ENCODE peak calls at places on chromosomes 11 and 22, in ten cellular contexts. O, N, I, W, C, R, A, X, M and T are unnamed samples.
A peak's percentile ranks its signal among the peaks of the same experiment; 100 is the strongest.

GRCh38 chr11:44147751-44148150 is 52.3 kb downstream of the EXT2 start:
- DNase-seq in O (no peak), N (no peak), I (no peak), W (no peak), C (no peak), R (no peak), A (no peak), X (no peak), M (no peak), T (no peak)

GRCh38 chr11:26011474-26011873 is 320.5 kb upstream of the ANO3 start:
- DNase-seq in O (no peak), N (no peak), I (peak; percentile 13), W (no peak), C (no peak), R (no peak), A (no peak), X (no peak), M (no peak), T (no peak)

GRCh38 chr11:111348147-111348546 is 30.9 kb downstream of the POU2AF1 start:
- DNase-seq in O (no peak), N (no peak), I (no peak), W (no peak), C (no peak), R (no peak), A (no peak), X (no peak), M (no peak), T (no peak)

GRCh38 chr11:1222491-1223345 is at the start of gene MUC5B:
- DNase-seq in O (no peak), N (no peak), I (no peak), W (no peak), C (no peak), R (peak; percentile 30), A (no peak), X (peak; percentile 39), M (peak; percentile 58), T (no peak)

GRCh38 chr11:68048681-68049508 is 10.1 kb downstream of the TCIRG1 start:
- DNase-seq in O (no peak), N (no peak), I (no peak), W (no peak), C (no peak), R (no peak), A (no peak), X (no peak), M (peak; percentile 56), T (no peak)

GRCh38 chr11:117295438-117296137 is 4.4 kb downstream of the BACE1-AS start:
- DNase-seq in O (peak; percentile 95), N (no peak), I (no peak), W (no peak), C (no peak), R (no peak), A (no peak), X (peak; percentile 17), M (no peak), T (no peak)

GRCh38 chr11:46347637-46348311 is 511 bp downstream of the DGKZ start:
- DNase-seq in O (no peak), N (no peak), I (peak; percentile 20), W (no peak), C (no peak), R (no peak), A (no peak), X (peak; percentile 64), M (peak; percentile 79), T (no peak)

GRCh38 chr11:126997196-126997595 is 3.4 kb downstream of the KIRREL3 start:
- DNase-seq in O (no peak), N (no peak), I (peak; percentile 3), W (no peak), C (no peak), R (no peak), A (no peak), X (no peak), M (no peak), T (no peak)

GRCh38 chr22:46691571-46691970 is 46.5 kb downstream of the CERK start:
- DNase-seq in O (no peak), N (no peak), I (no peak), W (no peak), C (no peak), R (no peak), A (no peak), X (no peak), M (no peak), T (no peak)

GRCh38 chr11:13137778-13138400 is 128.8 kb downstream of the RASSF10 start:
- DNase-seq in O (no peak), N (no peak), I (peak; percentile 51), W (no peak), C (no peak), R (no peak), A (no peak), X (no peak), M (no peak), T (no peak)

GRCh38 chr11:43947003-43947500 is 4.6 kb downstream of the C11orf96 start:
- DNase-seq in O (no peak), N (no peak), I (no peak), W (no peak), C (no peak), R (peak; percentile 58), A (no peak), X (peak; percentile 54), M (no peak), T (no peak)

GRCh38 chr22:44074286-44074984 is 50.3 kb downstream of the PARVB start:
- DNase-seq in O (no peak), N (no peak), I (no peak), W (no peak), C (no peak), R (no peak), A (no peak), X (no peak), M (no peak), T (no peak)

GRCh38 chr22:49519117-49519737 is 308.4 kb downstream of the BRD1 start:
- DNase-seq in O (no peak), N (no peak), I (no peak), W (no peak), C (no peak), R (no peak), A (no peak), X (no peak), M (peak; percentile 45), T (no peak)

GRCh38 chr22:36065462-36065774 is 36.8 kb upstream of the RBFOX2 start:
- DNase-seq in O (no peak), N (no peak), I (no peak), W (no peak), C (no peak), R (no peak), A (no peak), X (no peak), M (no peak), T (no peak)

GRCh38 chr22:37275622-37276021 is 6.7 kb upstream of the CYTH4 start:
- DNase-seq in O (no peak), N (no peak), I (no peak), W (peak; percentile 33), C (no peak), R (no peak), A (no peak), X (no peak), M (no peak), T (no peak)

GRCh38 chr11:74212533-74212932 is 41.4 kb downstream of the PPME1 start:
- DNase-seq in O (no peak), N (no peak), I (no peak), W (no peak), C (no peak), R (no peak), A (no peak), X (no peak), M (no peak), T (no peak)

GRCh38 chr11:1742371-1742770 is 8.0 kb downstream of the IFITM10 start:
- DNase-seq in O (no peak), N (no peak), I (no peak), W (no peak), C (no peak), R (no peak), A (no peak), X (no peak), M (peak; percentile 53), T (no peak)

GRCh38 chr11:23789938-23790371 is 706.9 kb upstream of the LUZP2 start:
- DNase-seq in O (no peak), N (no peak), I (peak; percentile 27), W (no peak), C (no peak), R (peak; percentile 34), A (no peak), X (no peak), M (no peak), T (no peak)

GRCh38 chr11:113470233-113470632 is 5.0 kb downstream of the DRD2 start:
- DNase-seq in O (no peak), N (no peak), I (no peak), W (no peak), C (no peak), R (no peak), A (no peak), X (no peak), M (no peak), T (no peak)

GRCh38 chr11:85123752-85124231 is 503.4 kb downstream of the DLG2 start:
- DNase-seq in O (no peak), N (no peak), I (peak; percentile 43), W (no peak), C (no peak), R (no peak), A (no peak), X (no peak), M (no peak), T (peak; percentile 60)

GRCh38 chr11:120710354-120711187 is 199.0 kb downstream of the GRIK4 start:
- DNase-seq in O (peak; percentile 84), N (no peak), I (peak; percentile 87), W (no peak), C (no peak), R (peak; percentile 86), A (peak; percentile 89), X (peak; percentile 90), M (no peak), T (no peak)

GRCh38 chr11:32374261-32374711 is 61.1 kb downstream of the WT1 start:
- DNase-seq in O (no peak), N (no peak), I (no peak), W (peak; percentile 51), C (no peak), R (peak; percentile 51), A (no peak), X (peak; percentile 49), M (no peak), T (peak; percentile 65)

GRCh38 chr11:114209343-114209742 is 86.9 kb upstream of the NNMT start:
- DNase-seq in O (no peak), N (no peak), I (no peak), W (no peak), C (no peak), R (no peak), A (no peak), X (no peak), M (no peak), T (no peak)

GRCh38 chr22:46892866-46893265 is 130.4 kb downstream of the TBC1D22A start:
- DNase-seq in O (no peak), N (no peak), I (no peak), W (no peak), C (no peak), R (no peak), A (no peak), X (peak; percentile 29), M (no peak), T (no peak)

GRCh38 chr22:41563051-41563711 is 2.4 kb downstream of the CSDC2 start:
- DNase-seq in O (no peak), N (no peak), I (peak; percentile 82), W (no peak), C (no peak), R (peak; percentile 72), A (peak; percentile 84), X (peak; percentile 81), M (no peak), T (no peak)

GRCh38 chr11:57792060-57792541 is 30.5 kb downstream of the CTNND1 start:
- DNase-seq in O (peak; percentile 63), N (peak; percentile 62), I (peak; percentile 79), W (peak; percentile 86), C (no peak), R (peak; percentile 24), A (no peak), X (no peak), M (peak; percentile 93), T (peak; percentile 82)

GRCh38 chr11:34576331-34576730 is 44.6 kb upstream of the EHF start:
- DNase-seq in O (no peak), N (no peak), I (no peak), W (no peak), C (no peak), R (no peak), A (no peak), X (no peak), M (no peak), T (no peak)

GRCh38 chr11:110294509-110294908 is 1.9 kb downstream of the RDX start:
- DNase-seq in O (peak; percentile 67), N (no peak), I (no peak), W (no peak), C (no peak), R (no peak), A (no peak), X (no peak), M (no peak), T (no peak)